ENCODE peak calls at places on chromosome 21, in four cellular contexts. K is A549, V is IMR-90, Q is GM12878. S is an unnamed sample.

GRCh38 chr21:31347435-31348032 is 3.5 kb upstream of the TIAM1 start:
- DNase-seq in Q (no peak), K (peak; percentile 19), V (peak; percentile 50), S (peak; percentile 29)

GRCh38 chr21:29271927-29272333 is 26.8 kb upstream of the BACH1 start:
- DNase-seq in K (no peak), V (no peak), Q (no peak), S (no peak)

GRCh38 chr21:38897532-38898421 is 92.0 kb downstream of the ETS2 start:
- DNase-seq in V (no peak), K (no peak), Q (no peak), S (no peak)

GRCh38 chr21:26966360-26966977 is 419 bp downstream of the ADAMTS5 start:
- DNase-seq in Q (no peak), K (no peak), V (peak; percentile 37), S (no peak)

GRCh38 chr21:19239696-19240095 is 836.1 kb upstream of the TMPRSS15 start:
- DNase-seq in V (no peak), Q (no peak), K (no peak), S (no peak)

GRCh38 chr21:39218082-39218409 is 34.8 kb upstream of the PSMG1 start:
- DNase-seq in K (no peak), V (no peak), Q (no peak), S (no peak)

GRCh38 chr21:15559612-15560011 is 170.2 kb upstream of the USP25 start:
- DNase-seq in Q (no peak), V (no peak), K (no peak), S (no peak)

GRCh38 chr21:26583737-26584136 is 10.7 kb upstream of the CYYR1 start:
- DNase-seq in V (no peak), Q (no peak), K (no peak), S (no peak)

GRCh38 chr21:29196664-29197052 is 66.2 kb downstream of the MAP3K7CL start:
- DNase-seq in V (peak; percentile 28), K (no peak), Q (no peak), S (no peak)

GRCh38 chr21:16037386-16037785 is 307.6 kb downstream of the USP25 start:
- DNase-seq in K (no peak), V (no peak), Q (no peak), S (no peak)

GRCh38 chr21:39471598-39471997 is 19.8 kb downstream of the SH3BGR start:
- DNase-seq in K (no peak), Q (no peak), V (no peak), S (no peak)

GRCh38 chr21:39159342-39160063 is 23.7 kb downstream of the PSMG1 start:
- DNase-seq in Q (no peak), V (peak; percentile 59), K (no peak), S (no peak)

GRCh38 chr21:27190601-27191000 is 223.7 kb upstream of the ADAMTS5 start:
- DNase-seq in V (peak; percentile 50), K (no peak), Q (no peak), S (no peak)

GRCh38 chr21:29022141-29022540 is 2.3 kb upstream of the USP16 start:
- DNase-seq in V (no peak), K (no peak), Q (no peak), S (no peak)

GRCh38 chr21:16568661-16569060 is 838.9 kb downstream of the USP25 start:
- DNase-seq in K (no peak), V (no peak), Q (no peak), S (no peak)

GRCh38 chr21:36141513-36141925 is 6.6 kb downstream of the CBR3 start:
- DNase-seq in K (peak; percentile 33), Q (peak; percentile 53), V (peak; percentile 89), S (peak; percentile 68)

GRCh38 chr21:43191521-43191920 is 22.7 kb downstream of the CRYAA start:
- DNase-seq in Q (no peak), K (no peak), V (no peak), S (no peak)

GRCh38 chr21:38487906-38488639 is 10.2 kb downstream of the ERG start:
- DNase-seq in Q (no peak), K (no peak), V (no peak), S (no peak)

GRCh38 chr21:40054403-40054802 is 187.2 kb downstream of the PCP4 start:
- DNase-seq in Q (no peak), V (no peak), K (no peak), S (no peak)

GRCh38 chr21:39633043-39633442 is 20.3 kb downstream of the B3GALT5 start:
- DNase-seq in Q (no peak), V (peak; percentile 52), K (peak; percentile 36), S (no peak)

GRCh38 chr21:26845066-26845749 is at the start of gene ADAMTS1:
- DNase-seq in K (no peak), Q (no peak), V (peak; percentile 92), S (no peak)

GRCh38 chr21:46604329-46604974 is 430 bp downstream of the S100B start:
- DNase-seq in Q (no peak), K (no peak), V (no peak), S (peak; percentile 2)

GRCh38 chr21:46605759-46606426 is 1.0 kb upstream of the S100B start:
- DNase-seq in V (no peak), Q (peak; percentile 32), K (no peak), S (peak; percentile 6)

GRCh38 chr21:46603228-46603627 is 1.7 kb downstream of the S100B start:
- DNase-seq in K (no peak), V (no peak), Q (no peak), S (peak; percentile 44)

GRCh38 chr21:46606427-46606813 is 1.5 kb upstream of the S100B start:
- DNase-seq in Q (no peak), V (no peak), K (no peak), S (peak; percentile 1)

DNA sequence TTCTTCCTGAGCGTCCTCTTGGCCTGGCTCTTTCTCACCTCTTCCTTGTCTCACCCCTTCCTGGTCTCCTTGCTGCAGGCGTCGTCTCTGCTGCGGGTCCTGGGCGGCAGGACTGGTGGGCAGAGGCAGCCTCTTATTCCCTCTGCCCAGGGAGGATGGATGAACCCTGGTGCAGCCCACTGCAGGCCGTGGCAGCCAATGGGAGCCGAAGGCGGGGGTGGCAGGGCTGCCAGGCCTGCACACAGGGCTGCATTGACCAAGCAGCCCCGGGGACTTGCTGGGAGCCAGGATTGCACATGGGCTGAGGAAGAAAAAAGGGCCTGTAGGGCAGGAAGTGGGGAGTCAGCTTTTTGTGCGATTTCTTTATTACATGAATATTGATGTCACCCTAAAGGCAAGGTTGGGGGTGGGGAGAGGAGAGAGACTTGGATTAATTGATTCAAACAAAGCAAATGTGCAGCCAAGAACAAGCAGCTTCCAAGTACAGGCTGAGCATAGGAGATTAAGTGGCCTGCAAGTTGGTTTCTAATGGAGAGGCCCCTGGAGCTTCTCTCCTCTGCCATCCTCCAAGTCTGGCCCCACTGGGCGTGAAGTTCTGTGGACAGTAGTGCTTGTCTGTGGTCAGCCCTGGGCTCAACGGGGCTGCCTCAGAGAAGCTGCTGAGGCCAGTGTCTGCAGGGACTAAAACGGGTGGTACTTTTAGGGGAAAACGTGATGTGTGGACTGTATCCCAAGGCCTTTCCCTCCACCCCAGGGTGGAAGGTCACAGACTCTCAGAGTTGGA is at the start of gene S100B:
- DNase-seq in K (no peak), Q (no peak), V (no peak), S (peak; percentile 12)
- TF ChIP-seq ELK1 in K (no peak), Q (no peak), V (no peak), S (no peak)

GRCh38 chr21:34012640-34013039 is 60.7 kb upstream of the MRPS6 start:
- DNase-seq in Q (no peak), V (no peak), K (no peak), S (no peak)

GRCh38 chr21:34008618-34009017 is 64.8 kb upstream of the MRPS6 start:
- DNase-seq in K (no peak), V (no peak), Q (no peak), S (no peak)

GRCh38 chr21:34006603-34007168 is 66.7 kb upstream of the MRPS6 start:
- DNase-seq in Q (no peak), K (no peak), V (no peak), S (no peak)

GRCh38 chr21:34009193-34009592 is 64.2 kb upstream of the MRPS6 start:
- DNase-seq in K (no peak), V (no peak), Q (no peak), S (no peak)

DNA sequence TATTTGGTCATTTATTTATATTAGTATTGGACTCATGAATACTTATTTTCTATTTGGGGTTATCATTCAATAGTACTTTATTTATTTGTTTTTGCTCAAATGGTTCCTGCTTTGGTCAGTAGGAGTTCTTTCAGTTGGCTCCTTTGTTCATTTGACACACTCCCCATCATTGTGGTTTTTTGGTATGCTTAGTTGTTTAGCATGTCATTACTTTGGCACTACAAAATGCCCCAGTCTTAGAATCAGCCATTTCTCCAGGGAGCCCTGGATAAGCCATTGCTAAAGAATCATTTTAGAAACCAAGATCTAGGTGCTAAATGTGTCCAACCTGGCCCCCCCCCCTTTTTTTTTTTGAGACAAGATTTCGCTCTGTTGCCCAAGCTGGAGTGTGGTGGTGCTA is 61.7 kb upstream of the MRPS6 start:
- DNase-seq in V (no peak), Q (no peak), K (no peak), S (no peak)
- TF ChIP-seq ELK1 in V (no peak), Q (no peak), K (no peak), S (no peak)

GRCh38 chr21:37241426-37241825 is 25.7 kb downstream of the VPS26C start:
- DNase-seq in V (no peak), K (no peak), Q (no peak), S (no peak)
- TF ChIP-seq ELK1 in V (no peak), K (no peak), Q (no peak), S (no peak)

GRCh38 chr21:41483973-41484372 is 24.0 kb downstream of the TMPRSS2 start:
- DNase-seq in K (no peak), Q (no peak), V (no peak), S (no peak)

GRCh38 chr21:41481191-41481590 is 26.8 kb downstream of the TMPRSS2 start:
- DNase-seq in K (no peak), V (peak; percentile 80), Q (no peak), S (no peak)

GRCh38 chr21:41482980-41483379 is 25.0 kb downstream of the TMPRSS2 start:
- DNase-seq in Q (no peak), K (no peak), V (no peak), S (no peak)

GRCh38 chr21:41483415-41483814 is 24.5 kb downstream of the TMPRSS2 start:
- DNase-seq in Q (no peak), V (no peak), K (no peak), S (no peak)

GRCh38 chr21:41482321-41482720 is 25.6 kb downstream of the TMPRSS2 start:
- DNase-seq in K (no peak), V (peak; percentile 74), Q (no peak), S (no peak)
- TF ChIP-seq ELK1 in K (no peak), V (no peak), Q (no peak), S (no peak)

DNA sequence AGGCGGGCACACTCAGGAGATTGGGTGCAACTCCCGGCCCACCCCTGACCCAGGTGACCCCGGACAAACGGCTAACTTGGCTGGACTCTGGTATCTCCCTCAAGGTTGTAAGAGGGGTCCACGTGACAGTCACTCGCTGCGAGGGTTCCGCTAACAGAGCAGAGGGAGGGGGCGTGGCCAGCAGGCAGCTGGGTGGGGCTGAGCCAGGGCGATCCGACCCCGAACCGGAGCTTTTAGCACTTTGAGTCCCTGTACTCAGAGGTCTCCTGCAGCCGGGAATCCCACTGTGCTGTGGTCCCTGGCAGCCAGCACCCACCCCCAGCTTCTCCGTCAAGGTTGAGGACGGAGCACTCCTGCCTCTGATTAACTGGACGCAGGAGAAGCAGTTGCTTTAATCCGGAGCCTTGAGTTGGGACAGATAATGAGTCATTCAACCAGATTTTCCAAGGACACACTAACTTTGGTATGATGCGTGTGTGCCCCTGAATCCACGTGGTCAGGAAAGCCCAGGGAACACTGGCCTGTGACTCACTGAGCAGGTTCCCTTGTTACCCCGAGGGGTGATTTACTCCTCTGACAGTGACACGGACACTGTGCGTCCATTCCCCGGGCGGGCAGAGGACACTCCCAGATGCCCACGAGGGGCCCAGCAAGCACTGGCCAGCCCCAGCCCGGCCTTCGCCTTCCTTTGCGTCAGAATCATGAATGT is 16.8 kb downstream of the TRPM2 start:
- DNase-seq in Q (no peak), K (peak; percentile 52), V (peak; percentile 7), S (peak; percentile 56)
- TF ChIP-seq ELK1 in Q (no peak), K (no peak), V (no peak), S (no peak)